ENCODE peak calls at places on chromosomes 7 and 10, in seven cellular contexts. G is lung, O is A549, U is upper lobe of right lung, E is GM23248, H is stomach, D is aorta. Y is an unnamed sample. For H3K4me1, the result is how much of the 10 kb centered on the place peaks cover.

GRCh38 chr10:102619281-102619981 is 24.8 kb upstream of the TRIM8 start:
- DNase-seq in G (no peak), O (no peak), U (no peak), E (no peak), H (no peak), D (no peak), Y (no peak)

GRCh38 chr7:1187127-1187526 is 27.1 kb upstream of the ZFAND2A start:
- DNase-seq in G (no peak), O (no peak), U (no peak), E (no peak), H (no peak), D (no peak), Y (no peak)

GRCh38 chr7:143289421-143289820 is 1.3 kb downstream of the CASP2 start:
- DNase-seq in G (no peak), O (no peak), U (no peak), E (peak), H (no peak), D (no peak), Y (no peak)

GRCh38 chr7:134910214-134910890 is 76.0 kb upstream of the AGBL3 start:
- DNase-seq in G (no peak), O (no peak), U (no peak), E (no peak), H (no peak), D (no peak), Y (no peak)

GRCh38 chr7:29401827-29402226 is 161.8 kb upstream of the PRR15 start:
- DNase-seq in G (no peak), O (no peak), U (no peak), E (no peak), H (no peak), D (no peak), Y (no peak)

GRCh38 chr7:113321201-113321600 is 202.8 kb upstream of the SMIM30 start:
- DNase-seq in G (no peak), O (no peak), U (no peak), E (peak), H (no peak), D (no peak), Y (no peak)

GRCh38 chr10:46523119-46523880 is 33.2 kb downstream of the GPRIN2 start:
- DNase-seq in G (no peak), O (peak), U (peak), E (peak), H (peak), D (peak), Y (peak)

GRCh38 chr7:24817339-24817738 is 60.1 kb upstream of the GSDME start:
- DNase-seq in G (no peak), O (no peak), U (no peak), E (no peak), H (no peak), D (no peak), Y (no peak)

GRCh38 chr7:44858161-44858560 is 10.3 kb upstream of the H2AZ2 start:
- DNase-seq in G (no peak), O (no peak), U (no peak), E (peak), H (no peak), D (no peak), Y (no peak)

GRCh38 chr7:35697414-35698175 is 2.7 kb upstream of the HERPUD2 start:
- DNase-seq in G (no peak), O (peak), U (no peak), E (peak), H (no peak), D (no peak), Y (no peak)

GRCh38 chr7:64541438-64542359 is 21.2 kb downstream of the ZNF680 start:
- DNase-seq in G (no peak), O (no peak), U (no peak), E (peak), H (no peak), D (peak), Y (no peak)

GRCh38 chr10:49776851-49777250 is 14.7 kb upstream of the OGDHL start:
- DNase-seq in G (no peak), O (no peak), U (no peak), E (no peak), H (no peak), D (no peak), Y (no peak)

GRCh38 chr10:71289421-71290130 is 29.5 kb upstream of the SLC29A3 start:
- DNase-seq in G (no peak), O (no peak), U (no peak), E (peak), H (no peak), D (no peak), Y (no peak)

GRCh38 chr10:28853195-28853594 is 175.9 kb downstream of the BAMBI start:
- DNase-seq in G (no peak), O (no peak), U (no peak), E (no peak), H (no peak), D (peak), Y (no peak)

GRCh38 chr10:132766291-132766690 is 19.7 kb downstream of the NKX6-2 start:
- DNase-seq in G (no peak), O (no peak), U (no peak), E (no peak), H (no peak), D (no peak), Y (no peak)

GRCh38 chr7:44267719-44268413 is 57.5 kb downstream of the CAMK2B start:
- DNase-seq in G (no peak), O (no peak), U (no peak), E (no peak), H (no peak), D (no peak), Y (no peak)

GRCh38 chr7:119270045-119270464 is 1002.9 kb upstream of the KCND2 start:
- DNase-seq in G (peak), O (peak), U (peak), E (peak), H (peak), D (peak), Y (no peak)

GRCh38 chr7:84714765-84715164 is 472.1 kb downstream of the SEMA3D start:
- DNase-seq in G (no peak), O (no peak), U (no peak), E (no peak), H (no peak), D (no peak), Y (no peak)

GRCh38 chr10:119517235-119518141 is 25.0 kb downstream of the RGS10 start:
- DNase-seq in G (no peak), O (no peak), U (no peak), E (peak), H (peak), D (peak), Y (no peak)

GRCh38 chr7:91182819-91183405 is 81.3 kb upstream of the FZD1 start:
- DNase-seq in G (no peak), O (no peak), U (no peak), E (peak), H (no peak), D (no peak), Y (no peak)

GRCh38 chr7:143279186-143280098 is 5.3 kb upstream of the TMEM139 start:
- DNase-seq in G (peak), O (peak), U (no peak), E (peak), H (no peak), D (no peak), Y (no peak)

GRCh38 chr10:34372509-34372908 is 442.6 kb downstream of the PARD3 start:
- DNase-seq in G (no peak), O (no peak), U (no peak), E (no peak), H (no peak), D (no peak), Y (no peak)

GRCh38 chr10:10477859-10478258 is 539.8 kb upstream of the CELF2 start:
- DNase-seq in G (no peak), O (no peak), U (no peak), E (no peak), H (no peak), D (no peak), Y (no peak)

GRCh38 chr7:42625391-42625790 is 286.5 kb downstream of the C7orf25 start:
- DNase-seq in G (no peak), O (no peak), U (no peak), E (no peak), H (no peak), D (no peak), Y (no peak)

GRCh38 chr7:116236020-116236630 is 25.8 kb downstream of the TES start:
- DNase-seq in G (no peak), O (peak), U (no peak), E (peak), H (peak), D (no peak), Y (no peak)

GRCh38 chr10:82880776-82881175 is 1005.8 kb downstream of the NRG3 start:
- DNase-seq in G (no peak), O (no peak), U (no peak), E (no peak), H (no peak), D (no peak), Y (no peak)

GRCh38 chr7:13352677-13353076 is 636.8 kb downstream of the ETV1 start:
- DNase-seq in G (no peak), O (no peak), U (no peak), E (no peak), H (no peak), D (no peak), Y (no peak)

GRCh38 chr10:112244197-112244596 is 39.0 kb upstream of the TECTB start:
- DNase-seq in G (no peak), O (no peak), U (no peak), E (peak), H (no peak), D (no peak), Y (no peak)

GRCh38 chr7:75900617-75901315 is 14.2 kb upstream of the POR start:
- DNase-seq in G (no peak), O (no peak), U (no peak), E (no peak), H (no peak), D (no peak), Y (no peak)

GRCh38 chr7:78420001-78420400 is 621.4 kb downstream of the PHTF2 start:
- DNase-seq in G (no peak), O (no peak), U (no peak), E (no peak), H (no peak), D (no peak), Y (no peak)

GRCh38 chr10:77643795-77644468 is 6.3 kb upstream of the KCNMA1 start:
- DNase-seq in G (no peak), O (peak), U (no peak), E (peak), H (peak), D (peak), Y (no peak)

GRCh38 chr7:20307119-20307518 is 23.6 kb upstream of the ITGB8 start:
- DNase-seq in G (no peak), O (peak), U (no peak), E (peak), H (no peak), D (no peak), Y (no peak)

GRCh38 chr10:83917519-83918506 is 221.5 kb upstream of the GHITM start:
- DNase-seq in G (no peak), O (peak), U (peak), E (no peak), H (no peak), D (no peak), Y (no peak)

DNA sequence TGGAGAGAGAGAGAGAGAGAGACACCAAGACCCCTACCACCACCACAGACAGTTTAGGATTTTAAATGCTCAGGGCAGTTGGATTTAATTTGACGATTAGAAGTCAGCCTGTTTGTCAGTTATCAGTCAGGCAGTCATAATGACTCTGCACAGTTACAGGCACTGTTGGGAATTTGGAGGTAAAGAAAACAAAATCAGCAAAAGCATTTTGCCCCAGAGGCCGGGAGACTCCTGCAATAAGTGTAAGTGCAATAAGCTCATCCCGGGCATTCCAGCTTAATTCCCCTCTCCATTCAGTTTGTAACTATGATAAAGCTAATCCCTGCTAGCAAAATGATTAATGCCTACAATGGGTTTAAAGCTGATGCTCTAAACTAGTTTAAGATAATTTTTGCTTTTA is 13.5 kb downstream of the SEMA3C start:
- DNase-seq in G (no peak), O (no peak), U (no peak), E (no peak), H (no peak), D (no peak), Y (no peak)
- H3K4me1 ChIP-seq in G (under half), O (half or more), U (under half), E (under half), H (under half), D (under half), Y (under half)

GRCh38 chr7:106116162-106116704 is 4.1 kb upstream of the SYPL1 start:
- DNase-seq in G (no peak), O (no peak), U (no peak), E (no peak), H (no peak), D (no peak), Y (no peak)

GRCh38 chr7:106112118-106112971 is at the start of gene SYPL1:
- DNase-seq in G (peak), O (peak), U (peak), E (peak), H (peak), D (peak), Y (peak)

GRCh38 chr7:106112972-106113421 is 885 bp upstream of the SYPL1 start:
- DNase-seq in G (no peak), O (no peak), U (no peak), E (no peak), H (no peak), D (no peak), Y (no peak)

GRCh38 chr7:106117767-106118544 is 5.8 kb upstream of the SYPL1 start:
- DNase-seq in G (no peak), O (no peak), U (no peak), E (no peak), H (no peak), D (no peak), Y (no peak)

DNA sequence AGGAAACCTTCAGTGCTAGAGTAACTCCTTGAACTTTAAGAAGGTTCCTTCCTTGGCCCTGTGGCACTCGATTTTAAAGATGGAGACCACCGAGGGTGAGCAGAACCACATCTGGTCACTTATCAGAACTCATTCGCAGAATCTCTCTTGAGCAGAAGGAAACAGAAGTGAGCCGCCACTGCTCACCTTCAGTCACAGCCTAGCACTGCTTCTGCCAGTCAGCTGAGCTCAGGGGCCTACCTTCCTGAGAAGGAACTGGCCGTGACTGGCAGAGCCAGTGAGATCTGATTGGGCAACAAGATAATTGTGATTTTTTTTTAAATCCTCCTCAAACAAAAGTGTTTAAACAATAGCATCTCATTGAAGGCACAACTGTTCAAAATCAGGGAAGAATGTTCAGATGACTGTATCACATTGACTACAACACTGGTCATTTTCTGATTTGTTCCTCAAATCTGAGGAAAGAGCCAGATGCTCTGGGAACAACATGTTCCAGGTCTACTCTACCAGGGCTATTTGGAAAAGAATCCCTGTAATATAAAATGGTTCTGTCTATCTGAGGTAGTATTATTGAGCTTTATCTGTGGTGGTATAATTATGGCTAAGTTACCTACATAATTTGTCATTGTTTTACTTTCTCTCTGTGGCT is 2.7 kb upstream of the SYPL1 start:
- DNase-seq in G (no peak), O (no peak), U (no peak), E (no peak), H (peak), D (no peak), Y (no peak)
- H3K4me1 ChIP-seq in G (under half), O (under half), U (under half), E (under half), H (under half), D (under half), Y (under half)

DNA sequence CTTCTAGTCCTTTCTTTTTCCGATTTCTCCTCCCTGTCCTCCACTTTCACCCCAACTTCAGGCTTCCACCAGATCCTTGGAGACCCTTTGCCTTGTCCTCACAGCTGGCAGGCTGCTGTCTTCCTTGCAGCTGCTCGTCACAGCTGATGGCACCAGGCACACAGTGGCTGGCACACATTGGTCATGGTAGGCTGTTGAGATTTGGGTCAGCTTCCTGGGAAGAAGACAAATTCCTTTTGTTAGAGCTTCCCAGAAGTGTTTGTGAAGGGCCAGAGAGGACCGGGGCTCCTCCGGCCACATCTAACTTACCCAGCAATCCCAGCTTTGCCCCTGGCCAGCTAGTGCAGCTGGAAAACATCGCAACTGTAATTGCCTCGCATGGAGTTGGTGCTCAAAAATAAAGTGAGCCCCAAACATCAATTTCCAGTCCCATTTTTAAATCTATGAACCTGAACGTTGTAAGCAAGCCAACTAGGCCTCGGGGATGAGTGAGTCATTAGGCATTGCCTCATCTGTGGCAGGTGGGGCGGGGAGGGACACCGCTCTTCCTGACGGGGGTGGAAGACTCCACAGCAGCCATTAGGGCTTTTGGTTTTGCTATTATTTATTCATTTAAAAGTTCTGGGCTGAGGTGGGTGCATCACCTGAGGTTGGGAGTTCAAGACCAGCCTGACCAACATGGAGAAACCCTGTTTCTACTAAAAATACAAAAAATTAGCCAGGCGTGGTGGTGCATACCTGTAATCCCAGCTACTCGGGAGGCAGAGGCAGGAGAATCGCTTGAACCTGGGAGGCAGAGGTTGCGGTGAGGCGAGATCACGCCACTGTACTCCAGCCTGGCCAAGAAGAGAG is 12.4 kb downstream of the CPA5 start:
- DNase-seq in G (no peak), O (peak), U (no peak), E (peak), H (no peak), D (peak), Y (peak)
- H3K4me1 ChIP-seq in G (under half), O (under half), U (under half), E (under half), H (under half), D (under half), Y (under half)

GRCh38 chr7:137881607-137882260 is 35.0 kb upstream of the DGKI start:
- DNase-seq in G (no peak), O (no peak), U (no peak), E (no peak), H (no peak), D (no peak), Y (no peak)
- H3K4me1 ChIP-seq in G (under half), O (under half), U (under half), E (half or more), H (under half), D (under half), Y (under half)

DNA sequence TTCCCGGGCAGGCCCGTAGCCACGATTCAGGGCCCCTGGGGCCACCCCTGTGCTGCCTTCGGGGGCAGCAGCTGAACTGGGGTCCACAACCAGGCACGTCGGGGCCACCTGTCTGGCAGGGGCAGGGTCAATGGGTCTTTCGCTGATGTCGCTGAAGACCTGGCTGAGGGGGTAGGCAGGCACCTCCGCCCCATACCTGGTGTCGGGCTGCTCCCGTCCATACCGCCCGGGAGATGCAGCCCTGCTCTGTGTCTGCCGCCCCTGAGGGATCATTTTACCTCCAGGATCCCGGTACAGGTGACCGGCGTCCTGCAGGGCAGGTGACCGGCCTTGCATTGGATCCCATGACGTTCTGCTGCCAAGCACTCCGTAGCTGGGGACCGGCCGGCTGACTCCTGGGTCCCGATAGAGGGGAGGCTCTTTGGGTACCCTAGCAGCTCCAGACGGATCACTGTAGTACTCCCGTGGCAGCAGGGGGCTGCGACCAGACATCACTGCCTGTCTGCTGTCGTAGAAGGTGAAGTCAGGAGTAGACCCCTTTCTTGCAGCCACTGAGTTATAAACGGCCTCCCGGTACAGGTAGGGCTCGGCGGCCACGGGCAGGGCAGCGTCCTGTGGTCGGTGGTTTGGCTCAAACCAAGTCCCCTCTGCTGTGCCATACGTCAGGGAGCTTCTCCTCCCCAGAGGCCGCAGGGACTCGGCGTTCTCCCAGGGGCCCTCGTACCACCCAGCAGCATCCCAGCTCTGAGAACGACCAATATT is 85.2 kb downstream of the ZRANB1 start:
- DNase-seq in G (no peak), O (no peak), U (no peak), E (no peak), H (no peak), D (peak), Y (no peak)
- H3K4me1 ChIP-seq in G (under half), O (under half), U (under half), E (under half), H (half or more), D (under half), Y (under half)

DNA sequence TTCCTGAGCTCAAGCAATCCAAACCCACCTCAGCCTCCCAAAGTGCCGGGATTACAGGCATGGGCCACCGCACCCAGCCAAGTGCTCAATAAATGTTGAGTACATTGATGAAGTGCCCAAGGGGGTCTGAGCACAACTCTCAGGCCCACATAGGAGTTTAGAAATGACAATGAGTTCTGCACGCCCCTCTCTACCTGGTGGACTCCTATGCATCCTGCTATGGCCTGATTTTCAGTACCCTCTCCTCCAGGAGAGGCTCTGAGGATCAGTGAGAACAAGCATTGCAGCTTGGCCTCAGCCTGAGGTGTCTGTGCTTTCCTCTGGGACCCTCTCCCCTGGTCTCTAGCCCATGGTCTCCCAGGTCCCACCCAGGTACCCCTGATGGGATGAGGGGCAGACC is 20.9 kb upstream of the GRIFIN start:
- DNase-seq in G (no peak), O (no peak), U (no peak), E (no peak), H (no peak), D (no peak), Y (no peak)
- H3K4me1 ChIP-seq in G (under half), O (under half), U (under half), E (under half), H (under half), D (under half), Y (under half)

Y was measured in breast epithelium.